ENCODE peak calls at places on chromosomes 3 and 15, in four cellular contexts. S is activated CD4-positive, alpha-beta T cell treated with anti-CD3 and anti-CD28 coated beads, Interleukin-2, amount 50 U/mL, for 48 hours; Q is dorsolateral prefrontal cortex; Z is fibroblast of lung. T is an unnamed sample.

GRCh38 chr3:114545196-114545595 is 251.4 kb downstream of the TIGIT start:
- DNase-seq in Z (no peak), Q (no peak), S (no peak), T (no peak)

GRCh38 chr3:194687638-194688206 is 2.0 kb downstream of the FAM43A start:
- DNase-seq in Q (peak), S (peak), Z (peak), T (peak)

GRCh38 chr3:17678116-17678741 is 64.2 kb downstream of the TBC1D5 start:
- DNase-seq in Z (peak), S (no peak), Q (no peak), T (peak)

GRCh38 chr3:81443948-81444347 is 317.5 kb downstream of the GBE1 start:
- DNase-seq in S (no peak), Q (no peak), Z (no peak), T (peak)

GRCh38 chr3:194586839-194587238 is 46.4 kb downstream of the TMEM44 start:
- DNase-seq in Z (peak), Q (no peak), S (peak), T (peak)

GRCh38 chr3:194871864-194872668 is 186.4 kb downstream of the FAM43A start:
- DNase-seq in Q (no peak), S (no peak), Z (peak), T (peak)

GRCh38 chr3:134449277-134449676 is 36.5 kb downstream of the ANAPC13 start:
- DNase-seq in S (peak), Q (peak), Z (peak), T (no peak)

GRCh38 chr15:98085003-98085639 is 124.6 kb downstream of the ARRDC4 start:
- DNase-seq in Q (no peak), S (peak), Z (peak), T (peak)

GRCh38 chr3:194851254-194851653 is 165.6 kb downstream of the FAM43A start:
- DNase-seq in Q (no peak), Z (no peak), S (no peak), T (no peak)

GRCh38 chr15:65790692-65791334 is 1.3 kb downstream of the DENND4A start:
- DNase-seq in Q (no peak), S (no peak), Z (peak), T (no peak)

GRCh38 chr3:154900777-154901176 is 179.3 kb upstream of the MME start:
- DNase-seq in S (no peak), Z (no peak), Q (no peak), T (no peak)

GRCh38 chr15:89326316-89326715 is 8.3 kb downstream of the POLG start:
- DNase-seq in Q (no peak), Z (no peak), S (no peak), T (no peak)

GRCh38 chr3:107910713-107911259 is 180.0 kb downstream of the CD47 start:
- DNase-seq in Z (no peak), S (peak), Q (no peak), T (no peak)

GRCh38 chr3:49902511-49903345 is 945 bp downstream of the MST1R start:
- DNase-seq in Z (no peak), Q (no peak), S (no peak), T (no peak)

GRCh38 chr15:70559223-70559823 is 204.0 kb downstream of the UACA start:
- DNase-seq in S (peak), Z (peak), Q (no peak), T (peak)

GRCh38 chr3:166760114-166760513 is 620.0 kb downstream of the ZBBX start:
- DNase-seq in S (no peak), Z (no peak), Q (no peak), T (no peak)

GRCh38 chr3:179348325-179349013 is 960 bp downstream of the MFN1 start:
- DNase-seq in S (no peak), Z (no peak), Q (no peak), T (no peak)